ENCODE peak calls at places on chromosomes 5 and 9, in five cellular contexts. One of them, this sample, is unnamed. For H3K27me3, the result is how much of the 10 kb centered on the place peaks cover.

GRCh38 chr5:82105457-82105856 is 133.6 kb downstream of the ATG10 start:
- DNase-seq in NT2/D1: no peak
- DNase-seq in left lung: no peak
- DNase-seq in heart right ventricle: no peak
- DNase-seq in WERI-Rb-1: no peak
- DNase-seq in this sample: no peak

GRCh38 chr9:89802809-89803355 is 198.1 kb downstream of the GADD45G start:
- DNase-seq in NT2/D1: no peak
- DNase-seq in left lung: no peak
- DNase-seq in heart right ventricle: peak
- DNase-seq in WERI-Rb-1: no peak
- DNase-seq in this sample: no peak

GRCh38 chr9:122374885-122375420 is 4.1 kb downstream of the PTGS1 start:
- DNase-seq in NT2/D1: no peak
- DNase-seq in left lung: peak
- DNase-seq in heart right ventricle: peak
- DNase-seq in WERI-Rb-1: peak
- DNase-seq in this sample: no peak

GRCh38 chr5:6736524-6737042 is 23.4 kb downstream of the TENT4A start:
- DNase-seq in NT2/D1: no peak
- DNase-seq in left lung: no peak
- DNase-seq in heart right ventricle: no peak
- DNase-seq in WERI-Rb-1: no peak
- DNase-seq in this sample: no peak

GRCh38 chr5:122419195-122419894 is 107.3 kb downstream of the SNCAIP start:
- DNase-seq in NT2/D1: no peak
- DNase-seq in left lung: no peak
- DNase-seq in heart right ventricle: no peak
- DNase-seq in WERI-Rb-1: no peak
- DNase-seq in this sample: no peak

GRCh38 chr5:32172908-32173393 is 1.2 kb downstream of the GOLPH3 start:
- DNase-seq in NT2/D1: no peak
- DNase-seq in left lung: no peak
- DNase-seq in heart right ventricle: no peak
- DNase-seq in WERI-Rb-1: no peak
- DNase-seq in this sample: no peak

GRCh38 chr5:105218018-105218417 is 1655.4 kb upstream of the NUDT12 start:
- DNase-seq in NT2/D1: no peak
- DNase-seq in left lung: no peak
- DNase-seq in heart right ventricle: no peak
- DNase-seq in WERI-Rb-1: no peak
- DNase-seq in this sample: no peak

GRCh38 chr5:141477815-141478214 is 2.0 kb downstream of the PCDHGC3 start:
- DNase-seq in NT2/D1: no peak
- DNase-seq in left lung: no peak
- DNase-seq in heart right ventricle: no peak
- DNase-seq in WERI-Rb-1: no peak
- DNase-seq in this sample: no peak

GRCh38 chr5:160697281-160697680 is 154.7 kb downstream of the ATP10B start:
- DNase-seq in NT2/D1: no peak
- DNase-seq in left lung: no peak
- DNase-seq in heart right ventricle: no peak
- DNase-seq in WERI-Rb-1: no peak
- DNase-seq in this sample: no peak

GRCh38 chr5:65171645-65172044 is 310.1 kb downstream of the ADAMTS6 start:
- DNase-seq in NT2/D1: no peak
- DNase-seq in left lung: no peak
- DNase-seq in heart right ventricle: no peak
- DNase-seq in WERI-Rb-1: no peak
- DNase-seq in this sample: no peak

GRCh38 chr9:69916950-69917349 is 96.3 kb downstream of the CFAP95 start:
- DNase-seq in NT2/D1: no peak
- DNase-seq in left lung: no peak
- DNase-seq in heart right ventricle: no peak
- DNase-seq in WERI-Rb-1: no peak
- DNase-seq in this sample: no peak

GRCh38 chr9:1298027-1298426 is 247.9 kb downstream of the DMRT2 start:
- DNase-seq in NT2/D1: no peak
- DNase-seq in left lung: no peak
- DNase-seq in heart right ventricle: no peak
- DNase-seq in WERI-Rb-1: no peak
- DNase-seq in this sample: no peak

GRCh38 chr9:93676310-93677054 is 100.1 kb downstream of the PHF2 start:
- DNase-seq in NT2/D1: no peak
- DNase-seq in left lung: peak
- DNase-seq in heart right ventricle: no peak
- DNase-seq in WERI-Rb-1: peak
- DNase-seq in this sample: peak

GRCh38 chr5:126228934-126229333 is 194.3 kb upstream of the GRAMD2B start:
- DNase-seq in NT2/D1: no peak
- DNase-seq in left lung: peak
- DNase-seq in heart right ventricle: no peak
- DNase-seq in WERI-Rb-1: no peak
- DNase-seq in this sample: no peak

DNA sequence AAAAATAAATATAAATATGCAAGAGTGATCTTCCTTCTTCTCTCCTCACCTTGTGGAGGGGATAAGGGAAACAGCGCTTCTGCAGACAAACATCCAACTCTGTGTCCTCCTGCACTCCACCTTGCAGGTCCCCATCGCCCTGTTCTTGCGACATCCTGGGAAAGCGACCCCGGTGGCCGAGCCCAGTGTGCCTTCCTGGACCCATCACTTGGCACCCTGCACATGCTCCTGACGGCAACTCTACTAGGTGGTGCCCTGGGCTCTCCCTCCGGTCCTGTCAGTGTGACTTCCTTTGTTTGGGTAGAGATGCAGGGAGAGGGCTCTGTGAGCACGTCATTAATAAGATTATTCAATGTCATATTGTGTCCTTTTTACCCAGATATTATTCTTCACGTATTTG is 266.0 kb upstream of the ADAMTS16 start:
- DNase-seq in NT2/D1: no peak
- DNase-seq in left lung: no peak
- DNase-seq in heart right ventricle: no peak
- DNase-seq in WERI-Rb-1: no peak
- DNase-seq in this sample: no peak
- H3K27me3 ChIP-seq in NT2/D1: under half
- H3K27me3 ChIP-seq in left lung: under half
- H3K27me3 ChIP-seq in heart right ventricle: under half
- H3K27me3 ChIP-seq in WERI-Rb-1: half or more
- H3K27me3 ChIP-seq in this sample: under half

GRCh38 chr5:139904566-139905400 is 109.2 kb downstream of the PSD2 start:
- DNase-seq in NT2/D1: peak
- DNase-seq in left lung: no peak
- DNase-seq in heart right ventricle: no peak
- DNase-seq in WERI-Rb-1: peak
- DNase-seq in this sample: peak
- H3K27me3 ChIP-seq in NT2/D1: under half
- H3K27me3 ChIP-seq in left lung: half or more
- H3K27me3 ChIP-seq in heart right ventricle: under half
- H3K27me3 ChIP-seq in WERI-Rb-1: under half
- H3K27me3 ChIP-seq in this sample: under half

GRCh38 chr5:73440262-73440661 is 8.3 kb downstream of the FOXD1 start:
- DNase-seq in NT2/D1: no peak
- DNase-seq in left lung: no peak
- DNase-seq in heart right ventricle: no peak
- DNase-seq in WERI-Rb-1: no peak
- DNase-seq in this sample: no peak
- H3K27me3 ChIP-seq in NT2/D1: half or more
- H3K27me3 ChIP-seq in left lung: half or more
- H3K27me3 ChIP-seq in heart right ventricle: half or more
- H3K27me3 ChIP-seq in WERI-Rb-1: under half
- H3K27me3 ChIP-seq in this sample: under half

GRCh38 chr5:155733935-155734334 is 593.0 kb upstream of the SGCD start:
- DNase-seq in NT2/D1: no peak
- DNase-seq in left lung: no peak
- DNase-seq in heart right ventricle: no peak
- DNase-seq in WERI-Rb-1: no peak
- DNase-seq in this sample: no peak
- H3K27me3 ChIP-seq in NT2/D1: half or more
- H3K27me3 ChIP-seq in left lung: under half
- H3K27me3 ChIP-seq in heart right ventricle: under half
- H3K27me3 ChIP-seq in WERI-Rb-1: under half
- H3K27me3 ChIP-seq in this sample: under half

GRCh38 chr5:176747670-176748072 is 62.7 kb upstream of the UNC5A start:
- DNase-seq in NT2/D1: no peak
- DNase-seq in left lung: no peak
- DNase-seq in heart right ventricle: no peak
- DNase-seq in WERI-Rb-1: no peak
- DNase-seq in this sample: peak

GRCh38 chr5:176748967-176749935 is 61.1 kb upstream of the UNC5A start:
- DNase-seq in NT2/D1: no peak
- DNase-seq in left lung: peak
- DNase-seq in heart right ventricle: no peak
- DNase-seq in WERI-Rb-1: no peak
- DNase-seq in this sample: no peak

GRCh38 chr5:176744584-176744965 is 65.8 kb upstream of the UNC5A start:
- DNase-seq in NT2/D1: no peak
- DNase-seq in left lung: no peak
- DNase-seq in heart right ventricle: no peak
- DNase-seq in WERI-Rb-1: no peak
- DNase-seq in this sample: peak

GRCh38 chr5:176750144-176750543 is 60.2 kb upstream of the UNC5A start:
- DNase-seq in NT2/D1: no peak
- DNase-seq in left lung: no peak
- DNase-seq in heart right ventricle: no peak
- DNase-seq in WERI-Rb-1: no peak
- DNase-seq in this sample: peak

DNA sequence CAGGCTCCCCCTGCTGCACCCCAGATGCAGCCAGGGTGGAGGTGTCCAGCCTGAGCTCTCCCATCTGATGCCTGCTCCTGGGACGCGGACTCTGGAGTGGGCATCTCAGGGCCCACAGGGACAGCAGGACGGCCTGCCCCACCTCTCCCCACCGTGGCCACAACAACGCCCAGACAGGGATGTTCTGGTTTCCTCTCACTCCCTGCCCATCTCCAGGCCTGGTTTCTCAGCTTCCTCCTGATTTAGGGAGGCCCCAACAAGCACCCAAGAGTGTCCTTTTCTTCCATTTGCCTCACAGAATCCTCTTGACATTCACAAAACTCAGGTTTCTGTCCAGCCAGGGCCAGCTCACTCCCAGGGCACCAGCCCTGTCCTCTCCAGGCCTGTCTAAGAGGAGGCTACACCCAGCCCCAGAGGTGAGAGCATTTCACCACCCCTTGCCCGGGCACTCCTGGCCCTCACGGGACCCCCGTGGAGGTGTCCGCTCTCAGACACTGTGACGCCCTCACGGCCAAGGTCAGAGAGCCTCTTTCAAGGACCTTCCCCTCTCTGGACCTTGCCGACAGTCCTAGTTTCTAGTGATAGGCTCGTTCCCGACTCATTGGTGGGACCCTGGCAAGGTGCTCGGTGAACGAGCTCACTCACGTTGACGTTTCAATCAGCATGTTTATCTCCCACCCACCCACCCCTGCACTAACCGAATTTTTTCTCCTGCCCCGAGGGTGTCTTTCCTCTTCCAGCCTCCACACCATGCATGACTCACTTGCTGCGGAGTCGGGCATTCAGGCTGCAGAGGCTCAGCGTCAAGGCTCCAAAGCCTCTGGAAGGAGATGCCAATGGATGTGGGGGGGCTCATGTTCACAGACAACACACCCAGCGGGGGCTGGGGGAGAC is 62.0 kb upstream of the UNC5A start:
- DNase-seq in NT2/D1: no peak
- DNase-seq in left lung: peak
- DNase-seq in heart right ventricle: no peak
- DNase-seq in WERI-Rb-1: no peak
- DNase-seq in this sample: peak
- H3K27me3 ChIP-seq in NT2/D1: under half
- H3K27me3 ChIP-seq in left lung: half or more
- H3K27me3 ChIP-seq in heart right ventricle: half or more
- H3K27me3 ChIP-seq in WERI-Rb-1: under half
- H3K27me3 ChIP-seq in this sample: under half

DNA sequence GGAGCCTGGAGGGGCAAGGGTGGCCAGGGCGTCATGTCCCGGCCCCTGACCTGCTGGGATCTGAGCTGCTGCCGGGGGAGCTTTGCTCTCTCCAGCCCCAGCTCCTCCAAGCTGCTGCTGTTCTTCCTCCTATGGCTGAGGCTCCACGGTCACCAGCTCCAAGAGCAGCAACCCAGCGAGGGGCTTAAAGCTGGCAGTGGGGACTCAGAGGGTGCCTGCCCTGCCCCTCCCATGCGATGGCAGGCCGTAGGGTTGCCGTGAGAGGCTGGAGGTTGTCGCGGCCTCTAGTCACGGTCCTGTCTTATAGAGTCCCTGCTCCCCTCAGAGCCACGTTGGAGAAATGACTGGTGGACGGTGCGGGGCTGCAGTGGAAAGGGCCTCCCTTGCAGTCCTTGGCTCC is 19.5 kb downstream of the DBH start:
- DNase-seq in NT2/D1: no peak
- DNase-seq in left lung: no peak
- DNase-seq in heart right ventricle: no peak
- DNase-seq in WERI-Rb-1: no peak
- DNase-seq in this sample: no peak
- H3K27me3 ChIP-seq in NT2/D1: under half
- H3K27me3 ChIP-seq in left lung: half or more
- H3K27me3 ChIP-seq in heart right ventricle: half or more
- H3K27me3 ChIP-seq in WERI-Rb-1: under half
- H3K27me3 ChIP-seq in this sample: under half

DNA sequence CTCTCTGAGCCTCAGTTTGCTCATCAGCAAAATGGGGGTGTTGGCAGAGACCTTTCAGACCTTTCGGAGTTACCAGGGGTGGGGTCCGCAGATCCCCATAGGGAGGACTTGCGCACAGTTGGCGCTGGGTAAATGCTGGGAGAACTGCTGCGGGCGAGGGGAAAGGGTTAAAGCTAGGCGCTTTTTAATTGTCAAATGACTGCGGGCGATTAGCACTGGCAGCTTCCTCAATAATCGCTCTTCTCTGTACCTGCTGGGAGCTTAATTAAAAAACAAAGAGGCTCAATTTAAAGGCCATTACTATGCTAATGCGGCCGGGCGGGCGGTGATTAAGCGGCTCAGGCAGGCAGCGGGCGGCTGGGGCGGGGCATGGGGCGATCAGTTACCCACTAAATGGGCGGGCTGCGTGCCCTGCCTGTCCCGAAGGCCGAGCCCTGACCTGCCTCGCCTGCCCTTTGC is 63.0 kb downstream of the LMX1B start:
- DNase-seq in NT2/D1: peak
- DNase-seq in left lung: no peak
- DNase-seq in heart right ventricle: no peak
- DNase-seq in WERI-Rb-1: peak
- DNase-seq in this sample: no peak
- H3K27me3 ChIP-seq in NT2/D1: half or more
- H3K27me3 ChIP-seq in left lung: half or more
- H3K27me3 ChIP-seq in heart right ventricle: half or more
- H3K27me3 ChIP-seq in WERI-Rb-1: under half
- H3K27me3 ChIP-seq in this sample: under half